ENCODE peak calls at places on chromosome 20, in eight cellular contexts. W is uterus, F is GM23338, E is A549, V is GM06990, K is H1, Z is OCI-LY7, B is cardiac fibroblast. P is an unnamed sample.

GRCh38 chr20:48736636-48737035 is 91.2 kb downstream of the PREX1 start:
- DNase-seq in Z (no peak), V (no peak), F (no peak), B (no peak), E (no peak), K (no peak), W (no peak), P (no peak)

GRCh38 chr20:50427740-50428462 is 82.3 kb upstream of the PTPN1 start:
- DNase-seq in F (no peak), B (peak), K (no peak), E (no peak), W (peak), V (no peak), Z (no peak), P (no peak)

GRCh38 chr20:33007376-33008335 is at the start of gene BPIFB2:
- DNase-seq in B (no peak), W (no peak), K (no peak), E (no peak), F (no peak), Z (no peak), V (no peak), P (no peak)

GRCh38 chr20:51610761-51611624 is 68.5 kb upstream of the NFATC2 start:
- DNase-seq in V (no peak), E (no peak), Z (no peak), W (no peak), F (peak), B (no peak), K (no peak), P (no peak)

GRCh38 chr20:19715986-19716385 is 42.1 kb upstream of the RIN2 start:
- DNase-seq in E (no peak), K (no peak), F (no peak), Z (no peak), W (no peak), V (no peak), B (no peak), P (no peak)

GRCh38 chr20:53594068-53595017 is 704 bp upstream of the ZNF217 start:
- DNase-seq in Z (peak), F (peak), V (peak), E (peak), B (peak), K (peak), W (peak), P (peak)

GRCh38 chr20:1310087-1310486 is 18.9 kb downstream of the SDCBP2 start:
- DNase-seq in W (no peak), B (no peak), F (no peak), K (no peak), E (no peak), Z (no peak), V (no peak), P (no peak)

GRCh38 chr20:46120136-46120535 is 2.0 kb downstream of the CD40 start:
- DNase-seq in Z (no peak), V (no peak), E (no peak), K (no peak), B (no peak), F (no peak), W (no peak), P (no peak)

GRCh38 chr20:4820833-4821518 is 99.3 kb downstream of the PRND start:
- DNase-seq in B (peak), Z (no peak), F (no peak), V (no peak), K (no peak), W (peak), E (peak), P (peak)

GRCh38 chr20:54456423-54456822 is 19.0 kb upstream of the DOK5 start:
- DNase-seq in V (no peak), F (no peak), E (no peak), W (no peak), Z (no peak), B (no peak), K (no peak), P (no peak)

GRCh38 chr20:31675828-31676533 is 38.3 kb downstream of the COX4I2 start:
- DNase-seq in K (no peak), E (no peak), Z (peak), B (peak), W (no peak), V (peak), F (no peak), P (no peak)

GRCh38 chr20:19338960-19339359 is 126.5 kb downstream of the SLC24A3 start:
- DNase-seq in W (no peak), F (no peak), Z (no peak), B (no peak), E (no peak), V (no peak), K (no peak), P (no peak)

GRCh38 chr20:2093200-2093781 is 8.3 kb upstream of the STK35 start:
- DNase-seq in W (no peak), E (peak), F (peak), K (peak), Z (peak), V (no peak), B (peak), P (no peak)

GRCh38 chr20:33081411-33082154 is 2.1 kb downstream of the BPIFB4 start:
- DNase-seq in V (no peak), Z (no peak), E (no peak), K (no peak), B (no peak), F (no peak), W (no peak), P (no peak)

GRCh38 chr20:57263127-57263609 is 3.3 kb downstream of the BMP7 start:
- DNase-seq in Z (no peak), K (no peak), F (no peak), V (no peak), B (no peak), W (no peak), E (no peak), P (no peak)

GRCh38 chr20:57265649-57266250 is 691 bp downstream of the BMP7 start:
- DNase-seq in B (no peak), K (peak), E (no peak), Z (peak), V (no peak), W (no peak), F (peak), P (no peak)

GRCh38 chr20:57264908-57265648 is 1.4 kb downstream of the BMP7 start:
- DNase-seq in Z (peak), B (no peak), V (no peak), W (no peak), E (no peak), K (peak), F (peak), P (no peak)

GRCh38 chr20:57263767-57264150 is 2.7 kb downstream of the BMP7 start:
- DNase-seq in B (no peak), E (no peak), F (no peak), K (no peak), Z (no peak), V (no peak), W (no peak), P (no peak)

DNA sequence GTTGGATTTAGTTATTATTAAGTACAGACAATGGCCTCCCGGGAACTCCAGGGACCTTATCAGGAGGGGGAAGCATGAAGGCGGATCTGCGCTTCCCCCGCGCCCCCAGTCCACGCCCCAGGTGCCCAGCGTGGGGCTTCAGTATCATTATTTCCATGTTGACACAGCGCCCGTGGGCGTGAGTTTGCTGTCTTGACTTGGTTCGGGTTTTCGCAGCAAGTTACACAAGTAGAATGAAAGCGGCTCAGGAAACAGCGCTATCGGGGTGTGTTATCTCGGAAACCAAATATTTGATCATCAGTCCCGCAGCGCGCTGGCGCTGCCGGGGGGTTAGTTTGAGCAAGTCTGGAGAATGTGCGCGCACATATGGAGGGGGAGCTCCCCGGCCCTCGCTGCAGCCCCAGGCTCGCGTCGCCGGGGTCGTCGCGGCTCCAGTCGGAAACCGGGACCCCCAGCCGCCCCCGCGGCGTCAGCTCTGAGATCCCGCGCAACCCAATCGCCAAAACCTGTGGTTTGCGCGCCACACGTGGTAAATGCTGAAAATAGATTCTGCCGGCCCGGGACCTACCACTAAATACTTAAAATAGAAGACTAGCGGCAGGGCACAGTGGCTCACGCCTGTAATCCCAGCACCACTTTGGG is 2.2 kb downstream of the BMP7 start:
- DNase-seq in W (no peak), V (no peak), E (no peak), F (peak), B (no peak), K (no peak), Z (no peak), P (no peak)
- H3K4me3 ChIP-seq in W (no peak), V (no peak), E (peak), F (peak), B (no peak), K (peak), Z (peak), P (no peak)

DNA sequence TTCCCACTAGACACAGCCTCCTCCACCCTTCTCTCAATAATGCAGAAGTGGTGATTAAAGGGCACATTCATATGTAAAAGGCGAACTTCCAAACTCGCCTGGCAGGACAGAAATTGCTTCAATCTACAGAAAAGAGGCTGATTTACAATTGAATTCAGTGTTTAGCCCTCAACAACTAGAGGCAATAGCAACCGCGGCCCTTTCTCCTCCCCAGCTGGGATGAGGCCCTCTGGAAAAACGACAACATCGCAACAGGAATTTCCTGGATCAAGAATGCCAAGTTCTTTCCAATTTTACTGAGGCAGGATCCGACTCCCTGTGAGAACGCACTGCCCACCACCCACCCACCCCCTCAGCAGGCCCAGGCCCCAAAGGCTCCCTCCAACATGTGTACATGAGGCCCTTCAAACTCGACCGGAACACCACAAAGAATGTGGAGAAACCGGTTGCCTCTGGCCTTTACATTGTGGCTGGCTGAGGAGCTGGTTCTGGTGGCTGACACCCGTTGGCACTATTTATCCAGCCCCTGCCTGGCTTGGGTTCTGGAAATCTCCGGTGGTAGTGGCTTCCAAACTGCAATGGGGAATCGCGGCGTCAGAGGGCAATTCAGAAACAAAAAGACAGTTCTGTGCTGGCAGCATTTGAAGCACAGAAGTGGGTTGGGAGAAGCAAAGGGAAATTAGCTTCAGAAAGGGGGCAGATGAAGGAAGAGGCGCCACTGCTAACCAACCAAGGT is 36.8 kb downstream of the ZMYND8 start:
- DNase-seq in Z (no peak), V (no peak), W (peak), F (peak), B (peak), K (peak), E (no peak), P (peak)
- H3K4me3 ChIP-seq in Z (no peak), V (no peak), W (no peak), F (peak), B (peak), K (peak), E (no peak), P (no peak)

GRCh38 chr20:17501701-17502100 is 29.5 kb downstream of the BFSP1 start:
- DNase-seq in V (no peak), B (no peak), E (no peak), Z (no peak), K (no peak), W (no peak), F (no peak), P (no peak)

GRCh38 chr20:17502105-17502504 is 29.1 kb downstream of the BFSP1 start:
- DNase-seq in W (no peak), B (no peak), F (peak), Z (no peak), V (no peak), E (no peak), K (no peak), P (no peak)

GRCh38 chr20:17504898-17505663 is 26.1 kb downstream of the BFSP1 start:
- DNase-seq in V (peak), Z (peak), K (peak), F (peak), E (peak), B (peak), W (peak), P (no peak)

GRCh38 chr20:17504326-17504897 is 26.8 kb downstream of the BFSP1 start:
- DNase-seq in B (no peak), Z (no peak), W (peak), V (no peak), E (no peak), K (no peak), F (peak), P (no peak)

GRCh38 chr20:17503501-17504325 is 27.5 kb downstream of the BFSP1 start:
- DNase-seq in B (no peak), E (no peak), Z (no peak), W (no peak), K (no peak), F (no peak), V (no peak), P (no peak)
- H3K4me3 ChIP-seq in B (no peak), E (no peak), Z (no peak), W (no peak), K (no peak), F (no peak), V (no peak), P (no peak)

GRCh38 chr20:44584103-44584690 is 1.8 kb downstream of the PKIG start:
- DNase-seq in W (no peak), E (no peak), Z (peak), K (no peak), F (no peak), V (no peak), B (no peak), P (no peak)
- H3K4me3 ChIP-seq in W (peak), E (no peak), Z (peak), K (no peak), F (no peak), V (peak), B (peak), P (peak)

GRCh38 chr20:57170343-57170742 is 96.1 kb downstream of the BMP7 start:
- DNase-seq in F (no peak), V (no peak), B (no peak), Z (no peak), E (no peak), K (no peak), W (no peak), P (no peak)
- H3K4me3 ChIP-seq in F (no peak), V (no peak), B (no peak), Z (no peak), E (no peak), K (no peak), W (no peak), P (no peak)

P was measured in skeletal muscle cell.